ENCODE peak calls at places on chromosome 4, in eight cellular contexts. One of them, this sample, is unnamed.

GRCh38 chr4:127870688-127871087 is 10.0 kb upstream of the PLK4 start:
- DNase-seq in lung: peak; percentile 45
- DNase-seq in gastrocnemius medialis: no peak
- DNase-seq in HCT116: no peak
- DNase-seq in stomach: no peak
- DNase-seq in K562: no peak
- DNase-seq in cardiac muscle cell: peak; percentile 2
- DNase-seq in upper lobe of left lung: peak; percentile 65
- DNase-seq in this sample: no peak

GRCh38 chr4:101264993-101265815 is 82.1 kb downstream of the PPP3CA start:
- DNase-seq in lung: no peak
- DNase-seq in upper lobe of left lung: no peak
- DNase-seq in HCT116: no peak
- DNase-seq in cardiac muscle cell: no peak
- DNase-seq in stomach: no peak
- DNase-seq in gastrocnemius medialis: no peak
- DNase-seq in K562: no peak
- DNase-seq in this sample: no peak

GRCh38 chr4:3037957-3038451 is 36.3 kb downstream of the HTT-AS start:
- DNase-seq in stomach: no peak
- DNase-seq in cardiac muscle cell: peak; percentile 76
- DNase-seq in HCT116: no peak
- DNase-seq in K562: no peak
- DNase-seq in upper lobe of left lung: no peak
- DNase-seq in gastrocnemius medialis: peak; percentile 36
- DNase-seq in lung: no peak
- DNase-seq in this sample: no peak

GRCh38 chr4:124722069-124722468 is 9.5 kb upstream of the ANKRD50 start:
- DNase-seq in upper lobe of left lung: no peak
- DNase-seq in stomach: no peak
- DNase-seq in cardiac muscle cell: no peak
- DNase-seq in gastrocnemius medialis: no peak
- DNase-seq in HCT116: no peak
- DNase-seq in lung: no peak
- DNase-seq in K562: no peak
- DNase-seq in this sample: no peak

GRCh38 chr4:39062499-39062898 is 467 bp downstream of the KLHL5 start:
- DNase-seq in K562: no peak
- DNase-seq in lung: no peak
- DNase-seq in HCT116: no peak
- DNase-seq in upper lobe of left lung: no peak
- DNase-seq in cardiac muscle cell: no peak
- DNase-seq in gastrocnemius medialis: no peak
- DNase-seq in stomach: no peak
- DNase-seq in this sample: no peak

GRCh38 chr4:165006457-165006856 is 25.3 kb upstream of the TRIM60 start:
- DNase-seq in cardiac muscle cell: no peak
- DNase-seq in stomach: no peak
- DNase-seq in HCT116: no peak
- DNase-seq in lung: no peak
- DNase-seq in upper lobe of left lung: no peak
- DNase-seq in gastrocnemius medialis: no peak
- DNase-seq in K562: no peak
- DNase-seq in this sample: no peak

GRCh38 chr4:82833696-82834313 is 35.2 kb upstream of the SCD5 start:
- DNase-seq in K562: no peak
- DNase-seq in upper lobe of left lung: no peak
- DNase-seq in gastrocnemius medialis: peak; percentile 53
- DNase-seq in cardiac muscle cell: no peak
- DNase-seq in lung: no peak
- DNase-seq in HCT116: no peak
- DNase-seq in stomach: no peak
- DNase-seq in this sample: peak; percentile 87

GRCh38 chr4:13137400-13137799 is 346.7 kb downstream of the RAB28 start:
- DNase-seq in lung: no peak
- DNase-seq in upper lobe of left lung: no peak
- DNase-seq in gastrocnemius medialis: no peak
- DNase-seq in HCT116: no peak
- DNase-seq in cardiac muscle cell: no peak
- DNase-seq in K562: no peak
- DNase-seq in stomach: no peak
- DNase-seq in this sample: no peak

GRCh38 chr4:83179205-83179604 is 64.7 kb upstream of the PLAC8 start:
- DNase-seq in K562: no peak
- DNase-seq in lung: no peak
- DNase-seq in stomach: no peak
- DNase-seq in HCT116: no peak
- DNase-seq in gastrocnemius medialis: no peak
- DNase-seq in upper lobe of left lung: no peak
- DNase-seq in cardiac muscle cell: no peak
- DNase-seq in this sample: no peak

GRCh38 chr4:35900608-35901243 is 343.6 kb downstream of the ARAP2 start:
- DNase-seq in HCT116: no peak
- DNase-seq in stomach: no peak
- DNase-seq in cardiac muscle cell: no peak
- DNase-seq in gastrocnemius medialis: no peak
- DNase-seq in upper lobe of left lung: no peak
- DNase-seq in lung: no peak
- DNase-seq in K562: no peak
- DNase-seq in this sample: no peak

GRCh38 chr4:165493359-165493758 is 114.6 kb downstream of the CPE start:
- DNase-seq in cardiac muscle cell: peak; percentile 79
- DNase-seq in K562: peak; percentile 52
- DNase-seq in upper lobe of left lung: peak; percentile 62
- DNase-seq in HCT116: peak; percentile 37
- DNase-seq in lung: peak; percentile 60
- DNase-seq in gastrocnemius medialis: peak; percentile 38
- DNase-seq in stomach: peak; percentile 65
- DNase-seq in this sample: peak; percentile 75

GRCh38 chr4:93832097-93832496 is 3.5 kb downstream of the ATOH1 start:
- DNase-seq in HCT116: no peak
- DNase-seq in lung: no peak
- DNase-seq in cardiac muscle cell: peak; percentile 10
- DNase-seq in upper lobe of left lung: no peak
- DNase-seq in stomach: no peak
- DNase-seq in gastrocnemius medialis: no peak
- DNase-seq in K562: no peak
- DNase-seq in this sample: no peak

GRCh38 chr4:26116057-26116456 is 202.0 kb downstream of the SMIM20 start:
- DNase-seq in K562: no peak
- DNase-seq in gastrocnemius medialis: no peak
- DNase-seq in stomach: no peak
- DNase-seq in cardiac muscle cell: peak; percentile 3
- DNase-seq in upper lobe of left lung: no peak
- DNase-seq in HCT116: no peak
- DNase-seq in lung: no peak
- DNase-seq in this sample: no peak

GRCh38 chr4:128029907-128030306 is 31.2 kb upstream of the LARP1B start:
- DNase-seq in lung: no peak
- DNase-seq in stomach: no peak
- DNase-seq in cardiac muscle cell: no peak
- DNase-seq in K562: no peak
- DNase-seq in upper lobe of left lung: no peak
- DNase-seq in gastrocnemius medialis: no peak
- DNase-seq in HCT116: no peak
- DNase-seq in this sample: no peak

GRCh38 chr4:27357283-27357682 is 496.6 kb downstream of the STIM2 start:
- DNase-seq in gastrocnemius medialis: no peak
- DNase-seq in HCT116: no peak
- DNase-seq in upper lobe of left lung: no peak
- DNase-seq in lung: no peak
- DNase-seq in K562: no peak
- DNase-seq in cardiac muscle cell: peak; percentile 7
- DNase-seq in stomach: no peak
- DNase-seq in this sample: no peak

GRCh38 chr4:81963506-81964020 is 410.2 kb downstream of the HNRNPD start:
- DNase-seq in K562: no peak
- DNase-seq in lung: no peak
- DNase-seq in gastrocnemius medialis: no peak
- DNase-seq in HCT116: no peak
- DNase-seq in cardiac muscle cell: no peak
- DNase-seq in stomach: no peak
- DNase-seq in upper lobe of left lung: no peak
- DNase-seq in this sample: no peak

GRCh38 chr4:107600456-107600855 is 119.6 kb downstream of the PAPSS1 start:
- DNase-seq in cardiac muscle cell: no peak
- DNase-seq in lung: no peak
- DNase-seq in upper lobe of left lung: no peak
- DNase-seq in stomach: no peak
- DNase-seq in gastrocnemius medialis: no peak
- DNase-seq in K562: no peak
- DNase-seq in HCT116: no peak
- DNase-seq in this sample: no peak

GRCh38 chr4:104487105-104487504 is 7.6 kb downstream of the CXXC4 start:
- DNase-seq in gastrocnemius medialis: no peak
- DNase-seq in cardiac muscle cell: peak; percentile 37
- DNase-seq in lung: no peak
- DNase-seq in stomach: no peak
- DNase-seq in HCT116: no peak
- DNase-seq in K562: no peak
- DNase-seq in upper lobe of left lung: no peak
- DNase-seq in this sample: no peak

GRCh38 chr4:854356-854755 is 28.4 kb upstream of the CPLX1 start:
- DNase-seq in HCT116: no peak
- DNase-seq in gastrocnemius medialis: no peak
- DNase-seq in stomach: no peak
- DNase-seq in K562: no peak
- DNase-seq in lung: no peak
- DNase-seq in cardiac muscle cell: no peak
- DNase-seq in upper lobe of left lung: no peak
- DNase-seq in this sample: no peak

GRCh38 chr4:56434599-56435000 is 815 bp downstream of the PPAT start:
- DNase-seq in stomach: peak; percentile 59
- DNase-seq in K562: no peak
- DNase-seq in cardiac muscle cell: peak; percentile 82
- DNase-seq in lung: no peak
- DNase-seq in upper lobe of left lung: peak; percentile 49
- DNase-seq in HCT116: no peak
- DNase-seq in gastrocnemius medialis: no peak
- DNase-seq in this sample: peak; percentile 57

GRCh38 chr4:56433280-56433679 is 2.1 kb downstream of the PPAT start:
- DNase-seq in gastrocnemius medialis: no peak
- DNase-seq in HCT116: no peak
- DNase-seq in stomach: no peak
- DNase-seq in cardiac muscle cell: no peak
- DNase-seq in K562: no peak
- DNase-seq in upper lobe of left lung: no peak
- DNase-seq in lung: no peak
- DNase-seq in this sample: no peak

GRCh38 chr4:56435748-56436442 is at the start of gene PAICS:
- DNase-seq in HCT116: peak; percentile 84
- DNase-seq in gastrocnemius medialis: peak; percentile 86
- DNase-seq in cardiac muscle cell: peak; percentile 97
- DNase-seq in stomach: peak; percentile 92
- DNase-seq in upper lobe of left lung: peak; percentile 93
- DNase-seq in K562: peak; percentile 88
- DNase-seq in lung: peak; percentile 93
- DNase-seq in this sample: peak; percentile 93

GRCh38 chr4:56430203-56430602 is 5.2 kb downstream of the PPAT start:
- DNase-seq in upper lobe of left lung: no peak
- DNase-seq in lung: no peak
- DNase-seq in K562: no peak
- DNase-seq in gastrocnemius medialis: no peak
- DNase-seq in cardiac muscle cell: no peak
- DNase-seq in HCT116: no peak
- DNase-seq in stomach: no peak
- DNase-seq in this sample: no peak

DNA sequence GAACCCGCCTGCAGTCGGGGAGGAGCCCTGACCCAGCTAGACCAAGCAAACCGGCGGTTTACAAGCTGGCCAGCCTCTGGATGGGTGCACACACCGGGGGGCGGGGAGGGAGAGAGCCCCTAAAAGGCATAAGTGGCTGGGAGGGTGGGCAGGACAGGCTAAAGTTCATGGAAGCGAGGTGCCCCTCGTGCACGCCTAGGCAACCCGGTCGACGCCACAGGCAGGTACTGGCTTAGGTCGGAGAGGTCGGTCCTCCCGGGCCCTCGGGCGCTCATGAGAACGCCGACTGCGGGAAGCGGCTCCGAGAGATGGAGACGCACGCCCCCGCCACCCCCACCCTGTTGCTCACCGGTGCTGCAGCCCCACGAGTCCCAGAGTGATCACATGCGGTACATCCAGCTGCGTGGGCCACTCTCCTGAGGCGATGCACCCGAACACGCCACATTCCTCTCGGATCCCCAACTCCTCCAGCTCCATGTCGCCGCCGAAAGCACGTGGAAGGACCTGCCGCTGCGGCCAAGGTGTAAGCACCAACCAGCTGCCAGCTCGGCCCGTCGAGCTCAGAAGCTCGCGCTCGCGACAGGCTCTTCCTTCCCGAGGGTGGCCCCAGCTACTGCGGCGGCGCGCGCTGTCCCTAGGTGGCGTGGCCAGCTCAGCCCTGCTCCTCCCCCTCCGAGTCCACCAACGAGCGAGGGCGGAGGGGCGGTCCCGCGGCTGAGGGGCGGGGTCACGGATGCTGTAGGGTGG is at the start of gene PPAT:
- DNase-seq in lung: peak; percentile 98
- DNase-seq in stomach: peak; percentile 99
- DNase-seq in HCT116: peak; percentile 94
- DNase-seq in K562: peak; percentile 95
- DNase-seq in cardiac muscle cell: peak; percentile 99
- DNase-seq in gastrocnemius medialis: peak; percentile 96
- DNase-seq in upper lobe of left lung: peak; percentile 99
- DNase-seq in this sample: peak; percentile 98
- H3K4me1 ChIP-seq in lung: peaks cover 2% of the 10 kb centered on the region
- H3K4me1 ChIP-seq in stomach: peaks cover 8% of the 10 kb centered on the region
- H3K4me1 ChIP-seq in HCT116: peaks cover 3% of the 10 kb centered on the region
- H3K4me1 ChIP-seq in K562: peaks cover 21% of the 10 kb centered on the region
- H3K4me1 ChIP-seq in cardiac muscle cell: peaks cover 8% of the 10 kb centered on the region
- H3K4me1 ChIP-seq in gastrocnemius medialis: peaks cover 16% of the 10 kb centered on the region
- H3K4me1 ChIP-seq in upper lobe of left lung: peaks cover 30% of the 10 kb centered on the region
- H3K4me1 ChIP-seq in this sample: no peaks in the 10 kb centered on the region

GRCh38 chr4:7844247-7844991 is 95.2 kb downstream of the AFAP1 start:
- DNase-seq in gastrocnemius medialis: peak; percentile 78
- DNase-seq in cardiac muscle cell: peak; percentile 57
- DNase-seq in upper lobe of left lung: peak; percentile 75
- DNase-seq in lung: peak; percentile 78
- DNase-seq in HCT116: peak; percentile 70
- DNase-seq in K562: peak; percentile 61
- DNase-seq in stomach: peak; percentile 83
- DNase-seq in this sample: peak; percentile 67
- H3K27ac ChIP-seq in gastrocnemius medialis: no peak overlapping the region
- H3K27ac ChIP-seq in cardiac muscle cell: no peak overlapping the region
- H3K27ac ChIP-seq in upper lobe of left lung: no peak overlapping the region
- H3K27ac ChIP-seq in lung: no peak overlapping the region
- H3K27ac ChIP-seq in HCT116: peak overlapping the region; percentile 89
- H3K27ac ChIP-seq in K562: no peak overlapping the region
- H3K27ac ChIP-seq in stomach: peak overlapping the region; percentile 39
- H3K27ac ChIP-seq in this sample: peak overlapping the region; percentile 68

GRCh38 chr4:89283975-89284556 is 23.5 kb downstream of the GPRIN3 start:
- DNase-seq in HCT116: no peak
- DNase-seq in upper lobe of left lung: no peak
- DNase-seq in cardiac muscle cell: no peak
- DNase-seq in stomach: no peak
- DNase-seq in K562: no peak
- DNase-seq in gastrocnemius medialis: no peak
- DNase-seq in lung: no peak
- DNase-seq in this sample: no peak
- H3K4me1 ChIP-seq in HCT116: no peaks in the 10 kb centered on the region
- H3K4me1 ChIP-seq in upper lobe of left lung: no peaks in the 10 kb centered on the region
- H3K4me1 ChIP-seq in cardiac muscle cell: peaks cover 8% of the 10 kb centered on the region
- H3K4me1 ChIP-seq in stomach: peaks cover 7% of the 10 kb centered on the region
- H3K4me1 ChIP-seq in K562: no peaks in the 10 kb centered on the region
- H3K4me1 ChIP-seq in gastrocnemius medialis: no peaks in the 10 kb centered on the region
- H3K4me1 ChIP-seq in lung: no peaks in the 10 kb centered on the region
- H3K4me1 ChIP-seq in this sample: peaks cover 9% of the 10 kb centered on the region

GRCh38 chr4:182746876-182747275 is 170.3 kb downstream of the DCTD start:
- DNase-seq in lung: no peak
- DNase-seq in upper lobe of left lung: no peak
- DNase-seq in stomach: no peak
- DNase-seq in cardiac muscle cell: no peak
- DNase-seq in gastrocnemius medialis: no peak
- DNase-seq in HCT116: no peak
- DNase-seq in K562: no peak
- DNase-seq in this sample: no peak
- H3K27ac ChIP-seq in lung: no peak overlapping the region
- H3K27ac ChIP-seq in upper lobe of left lung: no peak overlapping the region
- H3K27ac ChIP-seq in stomach: no peak overlapping the region
- H3K27ac ChIP-seq in cardiac muscle cell: no peak overlapping the region
- H3K27ac ChIP-seq in gastrocnemius medialis: no peak overlapping the region
- H3K27ac ChIP-seq in HCT116: no peak overlapping the region
- H3K27ac ChIP-seq in K562: no peak overlapping the region
- H3K27ac ChIP-seq in this sample: no peak overlapping the region

This sample was measured in small intestine.